ENCODE peak calls at places on chromosomes 1 and 21, in eight cellular contexts. One of them, this sample, is unnamed.
A peak's percentile ranks its signal among the peaks of the same experiment; 100 is the strongest.

GRCh38 chr1:86757272-86757984 is 53.1 kb downstream of the SH3GLB1 start:
- DNase-seq in cardiac muscle cell: peak; percentile 94
- DNase-seq in Caco-2: no peak
- DNase-seq in HCT116: no peak
- DNase-seq in mammary epithelial cell: peak; percentile 41
- DNase-seq in colonic mucosa: no peak
- DNase-seq in HL-60: no peak
- DNase-seq in ovary: no peak
- DNase-seq in this sample: no peak

GRCh38 chr1:211925016-211925415 is 94.5 kb upstream of the LPGAT1 start:
- DNase-seq in cardiac muscle cell: no peak
- DNase-seq in Caco-2: no peak
- DNase-seq in HCT116: no peak
- DNase-seq in mammary epithelial cell: peak; percentile 66
- DNase-seq in colonic mucosa: peak; percentile 77
- DNase-seq in HL-60: no peak
- DNase-seq in ovary: no peak
- DNase-seq in this sample: peak; percentile 43

GRCh38 chr1:67312630-67313029 is 5.0 kb downstream of the IL12RB2 start:
- DNase-seq in cardiac muscle cell: no peak
- DNase-seq in Caco-2: no peak
- DNase-seq in HCT116: no peak
- DNase-seq in mammary epithelial cell: no peak
- DNase-seq in colonic mucosa: no peak
- DNase-seq in HL-60: no peak
- DNase-seq in ovary: no peak
- DNase-seq in this sample: no peak

GRCh38 chr1:93798301-93798700 is 80.7 kb downstream of the DNTTIP2 start:
- DNase-seq in cardiac muscle cell: peak; percentile 91
- DNase-seq in Caco-2: no peak
- DNase-seq in HCT116: no peak
- DNase-seq in mammary epithelial cell: no peak
- DNase-seq in colonic mucosa: no peak
- DNase-seq in HL-60: no peak
- DNase-seq in ovary: no peak
- DNase-seq in this sample: peak; percentile 44

GRCh38 chr21:44428281-44428942 is 26.9 kb upstream of the LRRC3 start:
- DNase-seq in cardiac muscle cell: no peak
- DNase-seq in Caco-2: peak; percentile 59
- DNase-seq in HCT116: peak; percentile 89
- DNase-seq in mammary epithelial cell: peak; percentile 77
- DNase-seq in colonic mucosa: peak; percentile 88
- DNase-seq in HL-60: peak; percentile 54
- DNase-seq in ovary: no peak
- DNase-seq in this sample: peak; percentile 3

GRCh38 chr1:4447778-4448360 is 206.5 kb upstream of the AJAP1 start:
- DNase-seq in cardiac muscle cell: no peak
- DNase-seq in Caco-2: no peak
- DNase-seq in HCT116: no peak
- DNase-seq in mammary epithelial cell: no peak
- DNase-seq in colonic mucosa: no peak
- DNase-seq in HL-60: no peak
- DNase-seq in ovary: no peak
- DNase-seq in this sample: no peak

GRCh38 chr1:110161165-110161564 is 10.9 kb downstream of the SLC6A17 start:
- DNase-seq in cardiac muscle cell: no peak
- DNase-seq in Caco-2: no peak
- DNase-seq in HCT116: no peak
- DNase-seq in mammary epithelial cell: no peak
- DNase-seq in colonic mucosa: no peak
- DNase-seq in HL-60: no peak
- DNase-seq in ovary: no peak
- DNase-seq in this sample: no peak

GRCh38 chr1:31795801-31796621 is 19.8 kb downstream of the SPOCD1 start:
- DNase-seq in cardiac muscle cell: peak; percentile 80
- DNase-seq in Caco-2: no peak
- DNase-seq in HCT116: no peak
- DNase-seq in mammary epithelial cell: no peak
- DNase-seq in colonic mucosa: no peak
- DNase-seq in HL-60: no peak
- DNase-seq in ovary: no peak
- DNase-seq in this sample: peak; percentile 29

GRCh38 chr1:228048120-228048519 is 34.4 kb upstream of the ARF1 start:
- DNase-seq in cardiac muscle cell: no peak
- DNase-seq in Caco-2: no peak
- DNase-seq in HCT116: no peak
- DNase-seq in mammary epithelial cell: no peak
- DNase-seq in colonic mucosa: no peak
- DNase-seq in HL-60: no peak
- DNase-seq in ovary: no peak
- DNase-seq in this sample: no peak

GRCh38 chr1:924619-925323 is 1.0 kb downstream of the SAMD11 start:
- DNase-seq in cardiac muscle cell: peak; percentile 51
- DNase-seq in Caco-2: no peak
- DNase-seq in HCT116: no peak
- DNase-seq in mammary epithelial cell: peak; percentile 40
- DNase-seq in colonic mucosa: no peak
- DNase-seq in HL-60: no peak
- DNase-seq in ovary: no peak
- DNase-seq in this sample: no peak

GRCh38 chr1:925532-926421 is 2.1 kb downstream of the SAMD11 start:
- DNase-seq in cardiac muscle cell: peak; percentile 57
- DNase-seq in Caco-2: no peak
- DNase-seq in HCT116: no peak
- DNase-seq in mammary epithelial cell: no peak
- DNase-seq in colonic mucosa: no peak
- DNase-seq in HL-60: no peak
- DNase-seq in ovary: no peak
- DNase-seq in this sample: no peak

GRCh38 chr1:921011-921837 is 2.5 kb upstream of the SAMD11 start:
- DNase-seq in cardiac muscle cell: peak; percentile 79
- DNase-seq in Caco-2: peak; percentile 75
- DNase-seq in HCT116: peak; percentile 59
- DNase-seq in mammary epithelial cell: peak; percentile 60
- DNase-seq in colonic mucosa: peak; percentile 69
- DNase-seq in HL-60: no peak
- DNase-seq in ovary: peak; percentile 52
- DNase-seq in this sample: peak; percentile 28

GRCh38 chr1:923991-924618 is 382 bp downstream of the SAMD11 start:
- DNase-seq in cardiac muscle cell: no peak
- DNase-seq in Caco-2: no peak
- DNase-seq in HCT116: no peak
- DNase-seq in mammary epithelial cell: no peak
- DNase-seq in colonic mucosa: no peak
- DNase-seq in HL-60: no peak
- DNase-seq in ovary: no peak
- DNase-seq in this sample: no peak

DNA sequence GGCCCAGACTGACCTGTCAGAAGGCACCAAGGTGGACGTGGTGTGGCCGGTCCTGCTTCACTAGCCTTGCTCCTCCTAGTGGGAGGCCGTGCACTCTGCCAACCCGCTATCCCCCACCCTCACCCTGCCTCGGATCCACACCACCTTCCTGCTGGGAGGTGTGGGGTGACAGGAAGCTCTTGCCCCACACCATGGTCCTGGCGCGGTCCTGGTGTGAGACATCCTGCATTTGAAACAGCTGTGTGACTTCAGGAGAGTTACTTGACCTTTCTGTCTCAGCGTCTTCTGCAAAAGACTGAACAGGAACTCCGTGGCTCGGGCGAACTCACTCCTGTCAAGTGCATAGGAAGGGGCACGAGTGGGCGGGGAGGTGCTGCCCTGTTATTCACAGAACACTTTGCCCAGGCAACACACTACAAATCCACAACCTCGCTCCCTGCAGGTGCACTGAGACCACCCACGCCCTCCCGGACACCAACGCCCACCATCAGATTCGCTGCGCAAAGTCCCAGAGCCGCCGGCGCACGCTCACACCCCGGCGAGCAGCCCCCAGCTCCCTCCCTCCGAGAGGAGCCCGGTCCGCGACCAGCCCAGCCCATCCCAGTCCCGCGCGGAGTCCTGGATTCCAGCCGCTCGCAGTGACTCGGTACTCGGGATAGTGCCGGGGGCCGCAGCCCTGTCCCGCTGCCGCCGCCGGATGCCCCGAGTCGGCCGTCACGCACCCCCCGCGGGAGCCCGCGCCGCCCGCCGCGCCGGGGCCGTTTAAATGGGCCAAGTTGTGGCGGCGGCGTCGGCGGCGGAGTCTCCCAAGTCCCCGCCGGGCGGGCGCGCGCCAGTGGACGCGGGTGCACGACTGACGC is at the start of gene SAMD11:
- DNase-seq in cardiac muscle cell: peak; percentile 91
- DNase-seq in Caco-2: peak; percentile 83
- DNase-seq in HCT116: peak; percentile 54
- DNase-seq in mammary epithelial cell: peak; percentile 80
- DNase-seq in colonic mucosa: peak; percentile 85
- DNase-seq in HL-60: no peak
- DNase-seq in ovary: peak; percentile 69
- DNase-seq in this sample: no peak
- H3K4me3 ChIP-seq in cardiac muscle cell: peak within 1 kb of the TSS; percentile 89
- H3K4me3 ChIP-seq in Caco-2: peak within 1 kb of the TSS; percentile 24
- H3K4me3 ChIP-seq in HCT116: peak within 1 kb of the TSS; percentile 43
- H3K4me3 ChIP-seq in mammary epithelial cell: no peak within 1 kb of the TSS
- H3K4me3 ChIP-seq in colonic mucosa: peak within 1 kb of the TSS; percentile 34
- H3K4me3 ChIP-seq in HL-60: peak within 1 kb of the TSS; percentile 9
- H3K4me3 ChIP-seq in ovary: peak within 1 kb of the TSS; percentile 38
- H3K4me3 ChIP-seq in this sample: peak within 1 kb of the TSS; percentile 29

GRCh38 chr1:218345673-218346390 is 696 bp downstream of the TGFB2 start:
- DNase-seq in cardiac muscle cell: peak; percentile 89
- DNase-seq in Caco-2: peak; percentile 63
- DNase-seq in HCT116: no peak
- DNase-seq in mammary epithelial cell: peak; percentile 75
- DNase-seq in colonic mucosa: peak; percentile 30
- DNase-seq in HL-60: peak; percentile 21
- DNase-seq in ovary: peak; percentile 68
- DNase-seq in this sample: peak; percentile 24
- TF ChIP-seq CTCF in cardiac muscle cell: no peak
- TF ChIP-seq CTCF in Caco-2: no peak
- TF ChIP-seq CTCF in HCT116: no peak
- TF ChIP-seq CTCF in mammary epithelial cell: no peak
- TF ChIP-seq CTCF in colonic mucosa: no peak
- TF ChIP-seq CTCF in HL-60: no peak
- TF ChIP-seq CTCF in ovary: no peak
- TF ChIP-seq CTCF in this sample: peak; percentile 15

DNA sequence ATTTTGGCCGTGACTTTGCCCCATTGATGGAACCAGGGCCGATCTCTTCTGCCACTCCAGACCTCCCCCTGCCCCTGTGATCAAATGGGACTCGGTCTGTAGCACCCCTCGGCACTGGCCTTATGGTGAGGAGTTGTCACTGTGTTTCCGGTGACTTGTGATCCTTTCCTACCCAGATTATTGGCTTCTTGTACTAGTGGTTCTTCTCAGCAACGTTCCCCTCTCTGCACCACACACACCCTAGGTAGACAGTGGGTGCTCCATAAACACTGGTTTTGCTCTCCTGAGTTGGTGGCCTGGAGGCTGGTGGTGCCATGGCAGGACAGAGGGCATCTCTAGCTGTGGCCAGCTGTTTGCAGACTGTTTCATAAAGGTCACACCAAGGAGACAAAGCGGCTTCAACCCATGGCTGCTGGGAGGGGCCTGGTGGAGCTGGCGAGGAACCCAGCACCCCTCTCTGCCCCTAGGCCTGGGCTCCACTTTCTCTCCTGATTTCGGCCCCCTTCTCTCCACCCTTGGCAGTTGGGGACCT is 50.7 kb downstream of the DHRS3 start:
- DNase-seq in cardiac muscle cell: no peak
- DNase-seq in Caco-2: no peak
- DNase-seq in HCT116: no peak
- DNase-seq in mammary epithelial cell: no peak
- DNase-seq in colonic mucosa: no peak
- DNase-seq in HL-60: no peak
- DNase-seq in ovary: no peak
- DNase-seq in this sample: no peak
- H3K27me3 ChIP-seq in cardiac muscle cell: no peaks in the 10 kb centered on the region
- H3K27me3 ChIP-seq in Caco-2: no peaks in the 10 kb centered on the region
- H3K27me3 ChIP-seq in HCT116: no peaks in the 10 kb centered on the region
- H3K27me3 ChIP-seq in mammary epithelial cell: no peaks in the 10 kb centered on the region
- H3K27me3 ChIP-seq in colonic mucosa: no peaks in the 10 kb centered on the region
- H3K27me3 ChIP-seq in HL-60: no peaks in the 10 kb centered on the region
- H3K27me3 ChIP-seq in ovary: no peaks in the 10 kb centered on the region
- H3K27me3 ChIP-seq in this sample: no peaks in the 10 kb centered on the region

DNA sequence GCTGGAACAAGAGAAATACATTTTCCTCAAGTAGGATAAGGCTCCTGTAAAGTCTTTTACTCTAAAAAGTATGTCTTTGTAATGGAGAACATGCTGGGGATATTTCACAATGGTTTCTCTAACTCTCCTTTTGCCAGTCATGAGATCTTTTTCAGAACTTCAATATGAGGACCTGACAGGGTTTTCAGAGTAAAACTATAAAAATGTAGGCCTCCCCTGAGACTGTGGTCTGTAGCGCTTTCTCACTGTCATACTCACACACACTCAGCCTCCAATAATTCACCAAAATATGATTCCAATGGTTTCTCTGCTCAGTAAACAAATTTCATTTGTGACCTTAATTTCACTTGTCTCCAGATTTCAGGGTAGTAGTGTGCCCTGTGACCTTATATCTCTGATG is 440.1 kb upstream of the PTBP2 start:
- DNase-seq in cardiac muscle cell: no peak
- DNase-seq in Caco-2: no peak
- DNase-seq in HCT116: no peak
- DNase-seq in mammary epithelial cell: no peak
- DNase-seq in colonic mucosa: no peak
- DNase-seq in HL-60: no peak
- DNase-seq in ovary: no peak
- DNase-seq in this sample: no peak
- H3K4me3 ChIP-seq in cardiac muscle cell: no peak overlapping the region
- H3K4me3 ChIP-seq in Caco-2: no peak overlapping the region
- H3K4me3 ChIP-seq in HCT116: no peak overlapping the region
- H3K4me3 ChIP-seq in mammary epithelial cell: no peak overlapping the region
- H3K4me3 ChIP-seq in colonic mucosa: no peak overlapping the region
- H3K4me3 ChIP-seq in HL-60: no peak overlapping the region
- H3K4me3 ChIP-seq in ovary: no peak overlapping the region
- H3K4me3 ChIP-seq in this sample: no peak overlapping the region

DNA sequence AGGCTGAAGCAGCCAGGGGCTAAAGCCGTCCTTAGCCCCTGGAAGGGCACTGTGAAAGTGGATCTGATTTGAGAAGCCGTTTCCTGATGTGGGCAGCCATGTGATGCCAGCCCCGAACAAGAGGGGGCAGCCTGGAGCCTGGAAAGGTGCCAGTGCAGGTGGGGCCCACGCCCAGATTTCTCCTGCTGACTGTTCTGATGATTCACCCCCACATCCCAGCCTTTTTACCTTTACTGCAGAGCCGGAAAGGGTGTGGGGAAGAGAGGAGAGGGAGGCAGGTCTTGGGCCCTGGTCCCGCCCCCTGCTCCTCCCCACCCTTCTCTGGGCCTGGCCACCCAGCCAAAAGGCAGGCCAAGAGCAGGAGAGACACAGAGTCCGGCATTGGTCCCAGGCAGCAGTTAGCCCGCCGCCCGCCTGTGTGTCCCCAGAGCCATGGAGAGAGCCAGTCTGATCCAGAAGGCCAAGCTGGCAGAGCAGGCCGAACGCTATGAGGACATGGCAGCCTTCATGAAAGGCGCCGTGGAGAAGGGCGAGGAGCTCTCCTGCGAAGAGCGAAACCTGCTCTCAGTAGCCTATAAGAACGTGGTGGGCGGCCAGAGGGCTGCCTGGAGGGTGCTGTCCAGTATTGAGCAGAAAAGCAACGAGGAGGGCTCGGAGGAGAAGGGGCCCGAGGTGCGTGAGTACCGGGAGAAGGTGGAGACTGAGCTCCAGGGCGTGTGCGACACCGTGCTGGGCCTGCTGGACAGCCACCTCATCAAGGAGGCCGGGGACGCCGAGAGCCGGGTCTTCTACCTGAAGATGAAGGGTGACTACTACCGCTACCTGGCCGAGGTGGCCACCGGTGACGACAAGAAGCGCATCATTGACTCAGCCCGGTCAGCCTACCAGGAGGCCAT is at the start of gene SFN:
- DNase-seq in cardiac muscle cell: no peak
- DNase-seq in Caco-2: peak; percentile 91
- DNase-seq in HCT116: peak; percentile 98
- DNase-seq in mammary epithelial cell: peak; percentile 99
- DNase-seq in colonic mucosa: peak; percentile 93
- DNase-seq in HL-60: peak; percentile 46
- DNase-seq in ovary: no peak
- DNase-seq in this sample: peak; percentile 96
- TF ChIP-seq CTCF in cardiac muscle cell: peak; percentile 20
- TF ChIP-seq CTCF in Caco-2: peak; percentile 44
- TF ChIP-seq CTCF in HCT116: peak; percentile 84
- TF ChIP-seq CTCF in mammary epithelial cell: peak; percentile 94
- TF ChIP-seq CTCF in colonic mucosa: peak; percentile 79
- TF ChIP-seq CTCF in HL-60: peak; percentile 20
- TF ChIP-seq CTCF in ovary: no peak
- TF ChIP-seq CTCF in this sample: peak; percentile 93

This sample was measured in bronchial epithelial cell.